ENCODE peak calls at places on chromosomes 3 and 15, in seven cellular contexts. W is psoas muscle, E is HFF-Myc, Y is fibroblast of lung, Z is fibroblast of the aortic adventitia, D is suprapubic skin, G is hepatocyte. J is an unnamed sample.

GRCh38 chr15:52464040-52464439 is 64.6 kb downstream of the MYO5A start:
- DNase-seq in W (no peak), E (no peak), Y (no peak), Z (no peak), D (no peak), G (no peak), J (no peak)

GRCh38 chr3:152961323-152961722 is 126.4 kb downstream of the P2RY1 start:
- DNase-seq in W (no peak), E (no peak), Y (peak; percentile 5), Z (peak; percentile 34), D (no peak), G (peak; percentile 19), J (no peak)

GRCh38 chr3:16864610-16865313 is 20.0 kb upstream of the PLCL2 start:
- DNase-seq in W (no peak), E (no peak), Y (peak; percentile 75), Z (peak; percentile 65), D (no peak), G (no peak), J (no peak)

GRCh38 chr3:115040673-115041286 is 106.3 kb downstream of the ZBTB20 start:
- DNase-seq in W (no peak), E (peak; percentile 10), Y (peak; percentile 36), Z (peak; percentile 71), D (no peak), G (peak; percentile 48), J (no peak)

GRCh38 chr3:37853691-37854413 is 7.8 kb upstream of the CTDSPL start:
- DNase-seq in W (no peak), E (no peak), Y (no peak), Z (no peak), D (no peak), G (no peak), J (no peak)

GRCh38 chr15:32828507-32829186 is 110.8 kb downstream of the GREM1 start:
- DNase-seq in W (no peak), E (no peak), Y (peak; percentile 90), Z (peak; percentile 92), D (no peak), G (no peak), J (peak; percentile 96)

GRCh38 chr3:112604536-112604935 is 36.4 kb downstream of the CCDC80 start:
- DNase-seq in W (no peak), E (peak; percentile 56), Y (peak; percentile 91), Z (peak; percentile 94), D (no peak), G (no peak), J (peak; percentile 86)

GRCh38 chr15:89809093-89809786 is 5.4 kb downstream of the ANPEP start:
- DNase-seq in W (no peak), E (no peak), Y (peak; percentile 42), Z (peak; percentile 65), D (peak; percentile 49), G (no peak), J (no peak)

GRCh38 chr3:29513236-29513635 is 232.4 kb downstream of the RBMS3 start:
- DNase-seq in W (no peak), E (no peak), Y (peak; percentile 69), Z (peak; percentile 75), D (no peak), G (no peak), J (no peak)

GRCh38 chr3:187813198-187813597 is 67.9 kb upstream of the BCL6 start:
- DNase-seq in W (no peak), E (no peak), Y (no peak), Z (no peak), D (no peak), G (no peak), J (no peak)
- H3K4me3 ChIP-seq in W (no peak overlapping the region), E (no peak overlapping the region), Y (no peak overlapping the region), Z (no peak overlapping the region), D (no peak overlapping the region), G (no peak overlapping the region), J (no peak overlapping the region)

DNA sequence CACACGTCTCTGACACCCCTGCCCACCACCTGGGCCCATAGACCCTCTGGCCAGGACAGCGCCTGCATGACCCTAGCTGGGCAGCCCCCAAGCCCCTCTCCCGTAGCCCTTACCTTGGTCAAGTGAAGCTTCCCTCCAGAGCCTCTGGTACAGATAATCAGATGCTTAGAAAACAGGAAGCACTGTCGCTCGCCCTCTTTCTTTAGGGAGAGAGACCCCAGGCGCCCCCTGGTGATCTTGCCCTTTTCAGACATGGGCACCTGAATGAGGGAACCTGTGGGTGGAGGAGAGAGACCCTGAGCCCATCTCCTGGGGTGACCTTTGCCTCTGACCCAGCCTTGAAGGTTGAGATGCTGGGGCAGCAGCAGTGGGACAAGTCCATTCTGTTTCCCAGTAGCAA is 65.4 kb downstream of the RASGRF1 start:
- DNase-seq in W (no peak), E (no peak), Y (no peak), Z (no peak), D (no peak), G (no peak), J (no peak)
- TF ChIP-seq CTCF in W (no peak), E (no peak), Y (no peak), Z (peak; percentile 11), D (no peak), G (no peak), J (no peak)

DNA sequence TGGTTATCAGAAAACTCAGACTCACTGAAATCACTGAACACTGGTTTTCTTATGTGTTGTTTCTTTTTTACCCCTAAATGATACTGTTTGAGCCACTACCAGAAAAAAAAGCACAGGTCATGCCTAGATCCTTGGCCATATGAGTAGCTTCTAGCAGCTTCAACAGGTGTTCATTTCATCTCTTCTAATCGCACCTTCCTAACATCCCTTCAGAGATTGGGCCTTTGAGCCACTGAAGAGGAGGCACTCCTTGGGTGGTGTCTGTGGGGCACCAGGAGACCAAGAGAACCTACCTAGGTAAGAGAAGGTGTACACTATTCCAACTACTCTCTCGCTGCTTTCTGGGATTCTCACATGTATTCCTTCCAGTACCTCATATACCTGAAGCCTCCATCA is 2.5 kb downstream of the HEG1 start:
- DNase-seq in W (no peak), E (no peak), Y (no peak), Z (no peak), D (no peak), G (no peak), J (no peak)
- H3K4me3 ChIP-seq in W (peak overlapping the region; percentile 87), E (peak overlapping the region; percentile 67), Y (peak overlapping the region; percentile 65), Z (peak overlapping the region; percentile 96), D (peak overlapping the region; percentile 75), G (no peak overlapping the region), J (peak overlapping the region; percentile 86)

DNA sequence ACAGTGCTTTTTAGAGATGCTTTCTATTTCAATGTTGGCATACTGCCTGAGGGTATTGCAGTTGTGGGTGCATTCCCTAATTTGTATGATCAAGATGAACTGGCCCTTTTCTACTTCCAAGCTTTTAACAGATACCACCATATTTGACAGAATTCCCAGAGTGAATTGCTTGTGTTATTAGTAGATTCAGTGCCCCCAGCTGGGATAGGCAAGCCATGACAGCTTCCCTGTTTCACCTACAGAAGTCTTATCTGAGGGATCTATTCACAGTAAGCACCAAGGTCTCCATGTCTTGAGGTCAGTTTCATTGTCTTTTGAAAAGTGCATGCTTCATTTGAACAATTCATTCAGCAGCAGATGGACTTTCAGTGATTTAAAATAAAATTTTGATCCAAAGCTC is 68.8 kb upstream of the GOLGA6B start:
- DNase-seq in W (no peak), E (no peak), Y (peak; percentile 25), Z (peak; percentile 41), D (no peak), G (no peak), J (no peak)
- TF ChIP-seq CTCF in W (peak; percentile 6), E (peak; percentile 31), Y (peak; percentile 39), Z (peak; percentile 40), D (no peak), G (peak; percentile 23), J (no peak)